ENCODE peak calls at places on chromosomes 1 and 21, in ten cellular contexts. One of them, this sample, is unnamed.

GRCh38 chr1:245085508-245086095 is 69.2 kb upstream of the KIF26B start:
- DNase-seq in NCI-H1436: no peak
- DNase-seq in endothelial cell: no peak
- DNase-seq in GM10248: peak
- DNase-seq in adrenal gland: no peak
- DNase-seq in fibroblast of gingiva: peak
- DNase-seq in right lobe of liver: no peak
- DNase-seq in NCI-H1417: no peak
- DNase-seq in Kasumi-1: no peak
- DNase-seq in kidney: no peak
- DNase-seq in this sample: no peak

GRCh38 chr1:53576381-53576801 is 117.2 kb downstream of the DMRTB1 start:
- DNase-seq in NCI-H1417: peak
- DNase-seq in kidney: no peak
- DNase-seq in endothelial cell: no peak
- DNase-seq in Kasumi-1: no peak
- DNase-seq in fibroblast of gingiva: no peak
- DNase-seq in GM10248: no peak
- DNase-seq in right lobe of liver: no peak
- DNase-seq in NCI-H1436: no peak
- DNase-seq in adrenal gland: no peak
- DNase-seq in this sample: no peak

GRCh38 chr1:205430631-205431305 is 8.9 kb upstream of the LEMD1 start:
- DNase-seq in fibroblast of gingiva: no peak
- DNase-seq in kidney: no peak
- DNase-seq in endothelial cell: peak
- DNase-seq in adrenal gland: peak
- DNase-seq in NCI-H1417: no peak
- DNase-seq in GM10248: peak
- DNase-seq in right lobe of liver: peak
- DNase-seq in Kasumi-1: no peak
- DNase-seq in NCI-H1436: no peak
- DNase-seq in this sample: no peak

GRCh38 chr1:17675681-17676243 is 79.4 kb upstream of the ACTL8 start:
- DNase-seq in NCI-H1436: no peak
- DNase-seq in adrenal gland: no peak
- DNase-seq in Kasumi-1: no peak
- DNase-seq in NCI-H1417: no peak
- DNase-seq in right lobe of liver: no peak
- DNase-seq in kidney: peak
- DNase-seq in fibroblast of gingiva: peak
- DNase-seq in GM10248: no peak
- DNase-seq in endothelial cell: no peak
- DNase-seq in this sample: no peak

GRCh38 chr1:30379684-30380624 is 343.4 kb downstream of the MATN1 start:
- DNase-seq in right lobe of liver: no peak
- DNase-seq in NCI-H1436: peak
- DNase-seq in kidney: peak
- DNase-seq in adrenal gland: peak
- DNase-seq in NCI-H1417: peak
- DNase-seq in GM10248: peak
- DNase-seq in Kasumi-1: peak
- DNase-seq in endothelial cell: peak
- DNase-seq in fibroblast of gingiva: peak
- DNase-seq in this sample: peak

GRCh38 chr21:29018540-29018939 is 609 bp downstream of the RWDD2B start:
- DNase-seq in adrenal gland: peak
- DNase-seq in fibroblast of gingiva: peak
- DNase-seq in right lobe of liver: no peak
- DNase-seq in kidney: no peak
- DNase-seq in GM10248: no peak
- DNase-seq in NCI-H1417: peak
- DNase-seq in Kasumi-1: peak
- DNase-seq in NCI-H1436: no peak
- DNase-seq in endothelial cell: no peak
- DNase-seq in this sample: no peak

GRCh38 chr1:101632548-101633256 is 364.0 kb downstream of the OLFM3 start:
- DNase-seq in fibroblast of gingiva: no peak
- DNase-seq in kidney: no peak
- DNase-seq in Kasumi-1: no peak
- DNase-seq in right lobe of liver: no peak
- DNase-seq in adrenal gland: no peak
- DNase-seq in GM10248: no peak
- DNase-seq in endothelial cell: no peak
- DNase-seq in NCI-H1436: no peak
- DNase-seq in NCI-H1417: peak
- DNase-seq in this sample: no peak

GRCh38 chr1:115117303-115117702 is 28.0 kb upstream of the TSPAN2 start:
- DNase-seq in GM10248: no peak
- DNase-seq in NCI-H1436: no peak
- DNase-seq in right lobe of liver: no peak
- DNase-seq in kidney: no peak
- DNase-seq in Kasumi-1: no peak
- DNase-seq in adrenal gland: no peak
- DNase-seq in NCI-H1417: no peak
- DNase-seq in fibroblast of gingiva: no peak
- DNase-seq in endothelial cell: no peak
- DNase-seq in this sample: no peak

GRCh38 chr1:31782066-31782762 is 18.1 kb upstream of the ADGRB2 start:
- DNase-seq in right lobe of liver: no peak
- DNase-seq in Kasumi-1: no peak
- DNase-seq in NCI-H1436: no peak
- DNase-seq in adrenal gland: no peak
- DNase-seq in kidney: peak
- DNase-seq in NCI-H1417: peak
- DNase-seq in fibroblast of gingiva: no peak
- DNase-seq in endothelial cell: no peak
- DNase-seq in GM10248: no peak
- DNase-seq in this sample: no peak

GRCh38 chr1:82152356-82153281 is 351.9 kb downstream of the ADGRL2 start:
- DNase-seq in GM10248: peak
- DNase-seq in fibroblast of gingiva: peak
- DNase-seq in endothelial cell: no peak
- DNase-seq in right lobe of liver: no peak
- DNase-seq in Kasumi-1: no peak
- DNase-seq in kidney: no peak
- DNase-seq in adrenal gland: no peak
- DNase-seq in NCI-H1436: no peak
- DNase-seq in NCI-H1417: peak
- DNase-seq in this sample: no peak

GRCh38 chr1:213989071-213989739 is 1.4 kb downstream of the PROX1 start:
- DNase-seq in kidney: no peak
- DNase-seq in Kasumi-1: no peak
- DNase-seq in NCI-H1436: no peak
- DNase-seq in endothelial cell: no peak
- DNase-seq in GM10248: no peak
- DNase-seq in right lobe of liver: peak
- DNase-seq in adrenal gland: peak
- DNase-seq in fibroblast of gingiva: no peak
- DNase-seq in NCI-H1417: peak
- DNase-seq in this sample: no peak

GRCh38 chr1:20725189-20726106 is 7.1 kb downstream of the SH2D5 start:
- DNase-seq in Kasumi-1: no peak
- DNase-seq in kidney: no peak
- DNase-seq in adrenal gland: peak
- DNase-seq in GM10248: no peak
- DNase-seq in endothelial cell: no peak
- DNase-seq in NCI-H1436: peak
- DNase-seq in right lobe of liver: peak
- DNase-seq in fibroblast of gingiva: peak
- DNase-seq in NCI-H1417: peak
- DNase-seq in this sample: no peak